ENCODE peak calls at places on chromosomes 2 and 18, in seven cellular contexts. C, E, N, X, D, Q and H are unnamed samples.

GRCh38 chr2:61135510-61135909 is 26.5 kb upstream of the C2orf74 start:
- DNase-seq in E (peak; percentile 42), N (no peak), X (no peak), Q (no peak), D (no peak), C (no peak), H (no peak)

GRCh38 chr2:240819404-240820013 is 510 bp downstream of the KIF1A start:
- DNase-seq in X (no peak), N (no peak), D (no peak), C (no peak), Q (peak; percentile 5), E (peak; percentile 55), H (no peak)

GRCh38 chr2:139033300-139033699 is 253.1 kb upstream of the NXPH2 start:
- DNase-seq in D (no peak), N (no peak), C (no peak), X (no peak), Q (no peak), E (no peak), H (peak; percentile 28)

GRCh38 chr2:213065583-213066444 is 85.6 kb downstream of the IKZF2 start:
- DNase-seq in D (no peak), C (no peak), N (peak; percentile 39), Q (peak; percentile 22), X (peak; percentile 32), E (peak; percentile 37), H (no peak)

GRCh38 chr18:45441110-45441842 is 174.0 kb upstream of the SLC14A2 start:
- DNase-seq in E (no peak), X (no peak), Q (no peak), D (no peak), C (no peak), N (no peak), H (no peak)

GRCh38 chr2:217993055-217993645 is 9.6 kb downstream of the TNS1 start:
- DNase-seq in X (no peak), E (no peak), D (no peak), C (no peak), N (no peak), Q (peak; percentile 6), H (no peak)

GRCh38 chr2:238141541-238142318 is 3.3 kb downstream of the KLHL30 start:
- DNase-seq in N (no peak), Q (peak; percentile 36), X (no peak), D (no peak), C (no peak), E (peak; percentile 46), H (no peak)

GRCh38 chr2:108139521-108139920 is 100.2 kb upstream of the SULT1C3 start:
- DNase-seq in E (peak; percentile 74), Q (no peak), X (no peak), D (no peak), N (no peak), C (no peak), H (no peak)

GRCh38 chr2:46872876-46873631 is 42.6 kb downstream of the MCFD2 start:
- DNase-seq in C (no peak), D (peak; percentile 16), N (no peak), E (no peak), X (no peak), Q (no peak), H (no peak)

GRCh38 chr18:52322307-52322706 is 17.7 kb upstream of the DCC start:
- DNase-seq in Q (no peak), N (no peak), X (no peak), E (no peak), D (no peak), C (no peak), H (no peak)
- H3K27ac ChIP-seq in Q (no peak overlapping the region), N (no peak overlapping the region), X (no peak overlapping the region), E (no peak overlapping the region), D (no peak overlapping the region), C (no peak overlapping the region), H (no peak overlapping the region)

GRCh38 chr18:54530285-54530684 is 60.8 kb upstream of the DYNAP start:
- DNase-seq in N (no peak), C (no peak), Q (no peak), E (no peak), X (no peak), D (no peak), H (no peak)
- H3K9me3 ChIP-seq in N (peaks cover 5% of the 10 kb centered on the region), C (no peaks in the 10 kb centered on the region), Q (peaks cover 21% of the 10 kb centered on the region), E (no peaks in the 10 kb centered on the region), X (peaks cover 5% of the 10 kb centered on the region), D (no peaks in the 10 kb centered on the region), H (no peaks in the 10 kb centered on the region)

GRCh38 chr2:100242891-100243670 is 79.2 kb downstream of the LONRF2 start:
- DNase-seq in E (peak; percentile 82), X (peak; percentile 69), N (peak; percentile 86), C (peak; percentile 58), Q (peak; percentile 74), D (peak; percentile 52), H (no peak)
- H3K27ac ChIP-seq in E (no peak overlapping the region), X (no peak overlapping the region), N (no peak overlapping the region), C (no peak overlapping the region), Q (no peak overlapping the region), D (no peak overlapping the region), H (no peak overlapping the region)

GRCh38 chr18:47858607-47859006 is 71.9 kb downstream of the SMAD2 start:
- DNase-seq in X (no peak), N (no peak), Q (no peak), E (no peak), D (no peak), C (no peak), H (no peak)
- H3K9me3 ChIP-seq in X (peaks cover 44% of the 10 kb centered on the region), N (peaks cover 6% of the 10 kb centered on the region), Q (peaks cover 50% of the 10 kb centered on the region), E (peaks cover 22% of the 10 kb centered on the region), D (peaks cover 37% of the 10 kb centered on the region), C (no peaks in the 10 kb centered on the region), H (peaks cover 4% of the 10 kb centered on the region)

GRCh38 chr2:224927011-224927410 is 115.3 kb downstream of the DOCK10 start:
- DNase-seq in N (no peak), E (no peak), D (no peak), X (no peak), C (no peak), Q (no peak), H (no peak)
- H3K27ac ChIP-seq in N (no peak overlapping the region), E (no peak overlapping the region), D (peak overlapping the region; percentile 88), X (no peak overlapping the region), C (no peak overlapping the region), Q (no peak overlapping the region), H (no peak overlapping the region)

GRCh38 chr2:65486802-65487201 is 54.4 kb upstream of the SPRED2 start:
- DNase-seq in X (no peak), E (no peak), Q (no peak), N (no peak), C (no peak), D (no peak), H (no peak)
- H3K9me3 ChIP-seq in X (no peaks in the 10 kb centered on the region), E (no peaks in the 10 kb centered on the region), Q (peaks cover 11% of the 10 kb centered on the region), N (no peaks in the 10 kb centered on the region), C (no peaks in the 10 kb centered on the region), D (no peaks in the 10 kb centered on the region), H (no peaks in the 10 kb centered on the region)

GRCh38 chr2:235024951-235025773 is 73.3 kb downstream of the SH3BP4 start:
- DNase-seq in C (no peak), Q (no peak), D (no peak), X (no peak), E (no peak), N (no peak), H (no peak)

GRCh38 chr2:235028646-235029045 is 76.8 kb downstream of the SH3BP4 start:
- DNase-seq in E (no peak), N (no peak), C (no peak), Q (no peak), X (no peak), D (no peak), H (no peak)

GRCh38 chr2:235027558-235028214 is 75.9 kb downstream of the SH3BP4 start:
- DNase-seq in N (no peak), D (no peak), C (no peak), X (no peak), E (no peak), Q (no peak), H (no peak)

GRCh38 chr2:235026137-235026536 is 74.3 kb downstream of the SH3BP4 start:
- DNase-seq in C (no peak), Q (no peak), E (peak; percentile 38), X (no peak), N (no peak), D (no peak), H (no peak)

GRCh38 chr2:235026649-235027557 is 75.1 kb downstream of the SH3BP4 start:
- DNase-seq in D (no peak), C (no peak), N (no peak), X (peak; percentile 66), Q (peak; percentile 69), E (no peak), H (no peak)
- H3K27ac ChIP-seq in D (no peak overlapping the region), C (no peak overlapping the region), N (no peak overlapping the region), X (no peak overlapping the region), Q (no peak overlapping the region), E (peak overlapping the region; percentile 66), H (no peak overlapping the region)

GRCh38 chr2:172540421-172540820 is 15.5 kb upstream of the PDK1 start:
- DNase-seq in X (no peak), E (no peak), D (no peak), N (no peak), C (no peak), Q (no peak), H (no peak)

GRCh38 chr2:172545408-172546075 is 10.3 kb upstream of the PDK1 start:
- DNase-seq in D (no peak), N (no peak), X (no peak), C (no peak), E (no peak), Q (no peak), H (no peak)

GRCh38 chr2:172535119-172535518 is 20.8 kb upstream of the PDK1 start:
- DNase-seq in D (no peak), E (no peak), N (no peak), C (no peak), X (no peak), Q (no peak), H (no peak)

GRCh38 chr2:172539767-172540166 is 16.1 kb upstream of the PDK1 start:
- DNase-seq in X (no peak), E (no peak), N (no peak), D (no peak), Q (no peak), C (no peak), H (no peak)
- H3K9me3 ChIP-seq in X (peaks cover 5% of the 10 kb centered on the region), E (peaks cover 3% of the 10 kb centered on the region), N (peaks cover 25% of the 10 kb centered on the region), D (no peaks in the 10 kb centered on the region), Q (no peaks in the 10 kb centered on the region), C (peaks cover 2% of the 10 kb centered on the region), H (peaks cover 3% of the 10 kb centered on the region)